ENCODE peak calls at places on chromosomes 2 and 18, in eight cellular contexts. One of them, this sample, is unnamed.

GRCh38 chr2:228545041-228545440 is 363.6 kb upstream of the SPHKAP start:
- DNase-seq in tibial nerve: no peak
- DNase-seq in breast epithelium: no peak
- DNase-seq in astrocyte of the spinal cord: peak; percentile 36
- DNase-seq in AG10803: peak; percentile 76
- DNase-seq in choroid plexus epithelial cell: peak; percentile 54
- DNase-seq in omental fat pad: no peak
- DNase-seq in prostate gland: no peak
- DNase-seq in this sample: no peak

GRCh38 chr2:28389399-28390240 is 3.0 kb upstream of the FOSL2 start:
- DNase-seq in omental fat pad: no peak
- DNase-seq in choroid plexus epithelial cell: peak; percentile 47
- DNase-seq in astrocyte of the spinal cord: no peak
- DNase-seq in breast epithelium: no peak
- DNase-seq in prostate gland: no peak
- DNase-seq in AG10803: no peak
- DNase-seq in tibial nerve: no peak
- DNase-seq in this sample: no peak

GRCh38 chr18:10453261-10453884 is 1.1 kb upstream of the APCDD1 start:
- DNase-seq in tibial nerve: no peak
- DNase-seq in AG10803: no peak
- DNase-seq in astrocyte of the spinal cord: no peak
- DNase-seq in prostate gland: no peak
- DNase-seq in breast epithelium: no peak
- DNase-seq in choroid plexus epithelial cell: peak; percentile 15
- DNase-seq in omental fat pad: no peak
- DNase-seq in this sample: no peak

GRCh38 chr18:449374-449773 is 51.1 kb downstream of the COLEC12 start:
- DNase-seq in omental fat pad: no peak
- DNase-seq in AG10803: no peak
- DNase-seq in breast epithelium: peak; percentile 39
- DNase-seq in tibial nerve: no peak
- DNase-seq in astrocyte of the spinal cord: no peak
- DNase-seq in prostate gland: peak; percentile 47
- DNase-seq in choroid plexus epithelial cell: peak; percentile 55
- DNase-seq in this sample: peak; percentile 87

GRCh38 chr2:26712486-26713465 is 20.3 kb downstream of the KCNK3 start:
- DNase-seq in prostate gland: no peak
- DNase-seq in omental fat pad: no peak
- DNase-seq in choroid plexus epithelial cell: no peak
- DNase-seq in breast epithelium: no peak
- DNase-seq in AG10803: no peak
- DNase-seq in astrocyte of the spinal cord: no peak
- DNase-seq in tibial nerve: no peak
- DNase-seq in this sample: no peak

GRCh38 chr2:164657129-164657528 is 35.8 kb upstream of the GRB14 start:
- DNase-seq in breast epithelium: no peak
- DNase-seq in astrocyte of the spinal cord: peak; percentile 81
- DNase-seq in prostate gland: no peak
- DNase-seq in choroid plexus epithelial cell: peak; percentile 51
- DNase-seq in AG10803: peak; percentile 87
- DNase-seq in omental fat pad: no peak
- DNase-seq in tibial nerve: no peak
- DNase-seq in this sample: no peak

GRCh38 chr18:24677011-24677410 is 216.6 kb downstream of the HRH4 start:
- DNase-seq in omental fat pad: no peak
- DNase-seq in breast epithelium: no peak
- DNase-seq in prostate gland: no peak
- DNase-seq in tibial nerve: no peak
- DNase-seq in AG10803: peak; percentile 40
- DNase-seq in astrocyte of the spinal cord: no peak
- DNase-seq in choroid plexus epithelial cell: no peak
- DNase-seq in this sample: no peak

GRCh38 chr2:24512404-24512803 is 21.4 kb downstream of the NCOA1 start:
- DNase-seq in choroid plexus epithelial cell: no peak
- DNase-seq in breast epithelium: no peak
- DNase-seq in tibial nerve: no peak
- DNase-seq in astrocyte of the spinal cord: no peak
- DNase-seq in omental fat pad: no peak
- DNase-seq in AG10803: no peak
- DNase-seq in prostate gland: no peak
- DNase-seq in this sample: no peak

GRCh38 chr2:170744248-170745002 is 25.8 kb upstream of the ERICH2 start:
- DNase-seq in astrocyte of the spinal cord: no peak
- DNase-seq in omental fat pad: no peak
- DNase-seq in AG10803: no peak
- DNase-seq in tibial nerve: no peak
- DNase-seq in breast epithelium: no peak
- DNase-seq in prostate gland: no peak
- DNase-seq in choroid plexus epithelial cell: no peak
- DNase-seq in this sample: no peak

GRCh38 chr2:49687873-49688272 is 533.6 kb upstream of the FSHR start:
- DNase-seq in tibial nerve: no peak
- DNase-seq in omental fat pad: no peak
- DNase-seq in prostate gland: no peak
- DNase-seq in breast epithelium: no peak
- DNase-seq in choroid plexus epithelial cell: peak; percentile 2
- DNase-seq in astrocyte of the spinal cord: peak; percentile 3
- DNase-seq in AG10803: no peak
- DNase-seq in this sample: no peak

GRCh38 chr2:240348522-240348921 is 86.9 kb upstream of the GPC1 start:
- DNase-seq in breast epithelium: no peak
- DNase-seq in omental fat pad: no peak
- DNase-seq in choroid plexus epithelial cell: peak; percentile 33
- DNase-seq in astrocyte of the spinal cord: no peak
- DNase-seq in AG10803: no peak
- DNase-seq in tibial nerve: no peak
- DNase-seq in prostate gland: no peak
- DNase-seq in this sample: no peak

GRCh38 chr2:206445948-206446347 is 2.6 kb downstream of the ADAM23 start:
- DNase-seq in omental fat pad: no peak
- DNase-seq in tibial nerve: no peak
- DNase-seq in astrocyte of the spinal cord: no peak
- DNase-seq in choroid plexus epithelial cell: no peak
- DNase-seq in breast epithelium: no peak
- DNase-seq in AG10803: no peak
- DNase-seq in prostate gland: no peak
- DNase-seq in this sample: no peak

GRCh38 chr2:231039821-231040364 is 2.6 kb downstream of the C2orf72 start:
- DNase-seq in breast epithelium: no peak
- DNase-seq in AG10803: no peak
- DNase-seq in prostate gland: no peak
- DNase-seq in astrocyte of the spinal cord: no peak
- DNase-seq in tibial nerve: no peak
- DNase-seq in omental fat pad: no peak
- DNase-seq in choroid plexus epithelial cell: no peak
- DNase-seq in this sample: no peak

GRCh38 chr18:470661-471501 is 29.6 kb downstream of the COLEC12 start:
- DNase-seq in breast epithelium: no peak
- DNase-seq in choroid plexus epithelial cell: peak; percentile 85
- DNase-seq in astrocyte of the spinal cord: peak; percentile 67
- DNase-seq in tibial nerve: no peak
- DNase-seq in prostate gland: no peak
- DNase-seq in AG10803: peak; percentile 84
- DNase-seq in omental fat pad: no peak
- DNase-seq in this sample: no peak

GRCh38 chr2:118632921-118633320 is 214.5 kb downstream of the EN1 start:
- DNase-seq in breast epithelium: no peak
- DNase-seq in tibial nerve: no peak
- DNase-seq in AG10803: no peak
- DNase-seq in prostate gland: no peak
- DNase-seq in astrocyte of the spinal cord: no peak
- DNase-seq in omental fat pad: no peak
- DNase-seq in choroid plexus epithelial cell: no peak
- DNase-seq in this sample: no peak

GRCh38 chr2:240840435-240841060 is 20.5 kb upstream of the KIF1A start:
- DNase-seq in astrocyte of the spinal cord: peak; percentile 58
- DNase-seq in AG10803: peak; percentile 57
- DNase-seq in omental fat pad: no peak
- DNase-seq in prostate gland: peak; percentile 49
- DNase-seq in tibial nerve: no peak
- DNase-seq in choroid plexus epithelial cell: peak; percentile 76
- DNase-seq in breast epithelium: no peak
- DNase-seq in this sample: peak; percentile 86

GRCh38 chr2:120108049-120108448 is 95.2 kb downstream of the EPB41L5 start:
- DNase-seq in tibial nerve: no peak
- DNase-seq in choroid plexus epithelial cell: peak; percentile 85
- DNase-seq in breast epithelium: peak; percentile 43
- DNase-seq in AG10803: peak; percentile 56
- DNase-seq in omental fat pad: no peak
- DNase-seq in astrocyte of the spinal cord: peak; percentile 88
- DNase-seq in prostate gland: peak; percentile 89
- DNase-seq in this sample: peak; percentile 60

GRCh38 chr18:2969695-2970094 is 43.2 kb downstream of the LPIN2 start:
- DNase-seq in prostate gland: no peak
- DNase-seq in choroid plexus epithelial cell: no peak
- DNase-seq in tibial nerve: no peak
- DNase-seq in omental fat pad: no peak
- DNase-seq in AG10803: no peak
- DNase-seq in astrocyte of the spinal cord: no peak
- DNase-seq in breast epithelium: no peak
- DNase-seq in this sample: no peak

GRCh38 chr2:230793573-230794359 is 71.0 kb upstream of the ITM2C start:
- DNase-seq in tibial nerve: peak; percentile 25
- DNase-seq in AG10803: peak; percentile 98
- DNase-seq in omental fat pad: peak; percentile 31
- DNase-seq in astrocyte of the spinal cord: peak; percentile 99
- DNase-seq in prostate gland: peak; percentile 82
- DNase-seq in breast epithelium: peak; percentile 70
- DNase-seq in choroid plexus epithelial cell: peak; percentile 99
- DNase-seq in this sample: no peak

GRCh38 chr2:26691881-26692813 is at the start of gene KCNK3:
- DNase-seq in prostate gland: peak; percentile 64
- DNase-seq in tibial nerve: no peak
- DNase-seq in astrocyte of the spinal cord: peak; percentile 7
- DNase-seq in breast epithelium: peak; percentile 20
- DNase-seq in omental fat pad: no peak
- DNase-seq in choroid plexus epithelial cell: peak; percentile 17
- DNase-seq in AG10803: peak; percentile 21
- DNase-seq in this sample: peak; percentile 76

GRCh38 chr2:58019209-58019608 is 27.4 kb upstream of the VRK2 start:
- DNase-seq in omental fat pad: no peak
- DNase-seq in astrocyte of the spinal cord: peak; percentile 12
- DNase-seq in tibial nerve: no peak
- DNase-seq in breast epithelium: no peak
- DNase-seq in choroid plexus epithelial cell: peak; percentile 19
- DNase-seq in prostate gland: no peak
- DNase-seq in AG10803: no peak
- DNase-seq in this sample: no peak

GRCh38 chr2:133200684-133201421 is 367.4 kb downstream of the NCKAP5 start:
- DNase-seq in AG10803: peak; percentile 91
- DNase-seq in tibial nerve: no peak
- DNase-seq in choroid plexus epithelial cell: peak; percentile 94
- DNase-seq in prostate gland: no peak
- DNase-seq in omental fat pad: no peak
- DNase-seq in astrocyte of the spinal cord: peak; percentile 90
- DNase-seq in breast epithelium: no peak
- DNase-seq in this sample: no peak

GRCh38 chr2:95346738-95347671 is 49.9 kb downstream of the KCNIP3 start:
- DNase-seq in AG10803: peak; percentile 25
- DNase-seq in breast epithelium: no peak
- DNase-seq in astrocyte of the spinal cord: no peak
- DNase-seq in tibial nerve: no peak
- DNase-seq in choroid plexus epithelial cell: peak; percentile 15
- DNase-seq in omental fat pad: no peak
- DNase-seq in prostate gland: no peak
- DNase-seq in this sample: no peak

GRCh38 chr18:75691483-75691882 is 264.0 kb upstream of the SMIM21 start:
- DNase-seq in omental fat pad: no peak
- DNase-seq in choroid plexus epithelial cell: no peak
- DNase-seq in prostate gland: no peak
- DNase-seq in AG10803: no peak
- DNase-seq in breast epithelium: no peak
- DNase-seq in astrocyte of the spinal cord: no peak
- DNase-seq in tibial nerve: no peak
- DNase-seq in this sample: no peak
- TF ChIP-seq CTCF in omental fat pad: no peak
- TF ChIP-seq CTCF in choroid plexus epithelial cell: no peak
- TF ChIP-seq CTCF in prostate gland: no peak
- TF ChIP-seq CTCF in AG10803: no peak
- TF ChIP-seq CTCF in breast epithelium: no peak
- TF ChIP-seq CTCF in astrocyte of the spinal cord: no peak
- TF ChIP-seq CTCF in tibial nerve: no peak
- TF ChIP-seq CTCF in this sample: no peak

GRCh38 chr2:151409601-151410484 is at the start of gene RIF1:
- DNase-seq in tibial nerve: peak; percentile 75
- DNase-seq in prostate gland: peak; percentile 81
- DNase-seq in omental fat pad: peak; percentile 61
- DNase-seq in choroid plexus epithelial cell: peak; percentile 95
- DNase-seq in breast epithelium: peak; percentile 79
- DNase-seq in astrocyte of the spinal cord: peak; percentile 92
- DNase-seq in AG10803: peak; percentile 92
- DNase-seq in this sample: peak; percentile 85
- TF ChIP-seq CTCF in tibial nerve: peak; percentile 80
- TF ChIP-seq CTCF in prostate gland: peak; percentile 77
- TF ChIP-seq CTCF in omental fat pad: no peak
- TF ChIP-seq CTCF in choroid plexus epithelial cell: peak; percentile 82
- TF ChIP-seq CTCF in breast epithelium: peak; percentile 80
- TF ChIP-seq CTCF in astrocyte of the spinal cord: peak; percentile 75
- TF ChIP-seq CTCF in AG10803: peak; percentile 69
- TF ChIP-seq CTCF in this sample: peak; percentile 87

GRCh38 chr2:51424418-51424817 is 392.5 kb upstream of the NRXN1 start:
- DNase-seq in choroid plexus epithelial cell: peak; percentile 24
- DNase-seq in tibial nerve: no peak
- DNase-seq in astrocyte of the spinal cord: no peak
- DNase-seq in omental fat pad: no peak
- DNase-seq in prostate gland: no peak
- DNase-seq in breast epithelium: no peak
- DNase-seq in AG10803: no peak
- DNase-seq in this sample: no peak
- TF ChIP-seq CTCF in choroid plexus epithelial cell: peak; percentile 46
- TF ChIP-seq CTCF in tibial nerve: no peak
- TF ChIP-seq CTCF in astrocyte of the spinal cord: no peak
- TF ChIP-seq CTCF in omental fat pad: no peak
- TF ChIP-seq CTCF in prostate gland: no peak
- TF ChIP-seq CTCF in breast epithelium: no peak
- TF ChIP-seq CTCF in AG10803: no peak
- TF ChIP-seq CTCF in this sample: no peak

GRCh38 chr2:66418381-66418780 is 16.5 kb upstream of the MEIS1 start:
- DNase-seq in choroid plexus epithelial cell: no peak
- DNase-seq in breast epithelium: no peak
- DNase-seq in astrocyte of the spinal cord: no peak
- DNase-seq in omental fat pad: no peak
- DNase-seq in prostate gland: no peak
- DNase-seq in tibial nerve: no peak
- DNase-seq in AG10803: no peak
- DNase-seq in this sample: no peak

GRCh38 chr2:66414896-66415295 is 20.0 kb upstream of the MEIS1 start:
- DNase-seq in choroid plexus epithelial cell: no peak
- DNase-seq in omental fat pad: no peak
- DNase-seq in AG10803: no peak
- DNase-seq in tibial nerve: no peak
- DNase-seq in prostate gland: no peak
- DNase-seq in astrocyte of the spinal cord: no peak
- DNase-seq in breast epithelium: no peak
- DNase-seq in this sample: no peak

DNA sequence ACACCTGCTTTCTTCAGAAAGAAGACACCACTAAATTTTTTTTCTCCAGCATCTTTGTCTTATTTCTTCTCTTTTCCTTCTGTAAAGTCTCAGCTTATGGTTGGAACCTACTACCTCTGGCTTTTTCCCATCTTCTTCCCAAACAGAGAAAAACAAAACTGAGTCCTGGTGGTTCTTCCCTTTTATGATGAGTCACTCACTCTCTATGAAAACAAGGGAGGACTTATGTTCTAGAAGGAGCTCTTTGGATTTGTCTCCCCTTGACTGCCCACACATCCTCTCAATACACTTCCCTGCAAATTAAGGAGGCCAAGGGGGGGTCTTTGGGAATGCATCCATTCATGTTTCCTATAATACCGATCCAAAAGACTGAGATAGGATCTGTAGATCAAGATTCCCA is 22.1 kb upstream of the MEIS1 start:
- DNase-seq in AG10803: no peak
- DNase-seq in tibial nerve: no peak
- DNase-seq in omental fat pad: no peak
- DNase-seq in astrocyte of the spinal cord: no peak
- DNase-seq in prostate gland: no peak
- DNase-seq in choroid plexus epithelial cell: no peak
- DNase-seq in breast epithelium: no peak
- DNase-seq in this sample: no peak
- TF ChIP-seq CTCF in AG10803: no peak
- TF ChIP-seq CTCF in tibial nerve: no peak
- TF ChIP-seq CTCF in omental fat pad: no peak
- TF ChIP-seq CTCF in astrocyte of the spinal cord: no peak
- TF ChIP-seq CTCF in prostate gland: no peak
- TF ChIP-seq CTCF in choroid plexus epithelial cell: no peak
- TF ChIP-seq CTCF in breast epithelium: no peak
- TF ChIP-seq CTCF in this sample: no peak

This sample was measured in body of pancreas.